ENCODE peak calls at places on chromosomes 2 and 18, in eight cellular contexts. V is A549, P is endothelial cell, Z is hepatocyte, B is PC-9, T is fibroblast of mammary gland, K is astrocyte of the cerebellum, Q is cardiac fibroblast. S is an unnamed sample.

GRCh38 chr18:46051731-46052461 is 20.2 kb downstream of the PSTPIP2 start:
- DNase-seq in B (peak; percentile 69), K (no peak), P (no peak), Z (peak; percentile 78), T (peak; percentile 57), V (no peak), Q (peak; percentile 97), S (no peak)

GRCh38 chr2:74100254-74101216 is 47.2 kb downstream of the BOLA3 start:
- DNase-seq in Z (no peak), V (no peak), K (no peak), P (no peak), Q (no peak), B (no peak), T (no peak), S (no peak)

GRCh38 chr2:127593228-127594115 is 52.5 kb upstream of the GPR17 start:
- DNase-seq in K (no peak), Q (no peak), P (no peak), Z (no peak), V (no peak), B (no peak), T (no peak), S (no peak)

GRCh38 chr2:25650249-25650648 is 23.1 kb downstream of the DTNB start:
- DNase-seq in B (no peak), V (no peak), Z (no peak), P (no peak), K (no peak), Q (no peak), T (no peak), S (no peak)

GRCh38 chr2:216319771-216320170 is 52.5 kb downstream of the MARCHF4 start:
- DNase-seq in B (no peak), Z (no peak), K (no peak), V (no peak), P (no peak), T (no peak), Q (peak; percentile 59), S (no peak)

GRCh38 chr2:8268172-8268783 is 413.6 kb upstream of the ID2 start:
- DNase-seq in K (no peak), V (no peak), Z (no peak), T (peak; percentile 65), P (no peak), B (no peak), Q (peak; percentile 12), S (no peak)

GRCh38 chr2:108987111-108987510 is 1.9 kb downstream of the EDAR start:
- DNase-seq in B (no peak), Z (no peak), K (no peak), T (no peak), Q (no peak), V (no peak), P (no peak), S (peak; percentile 57)

GRCh38 chr2:232466221-232466620 is 10.3 kb downstream of the ALPI start:
- DNase-seq in Q (no peak), P (no peak), T (no peak), B (no peak), K (no peak), V (no peak), Z (no peak), S (no peak)

GRCh38 chr2:36406296-36406695 is 50.7 kb downstream of the CRIM1 start:
- DNase-seq in V (no peak), T (no peak), Q (no peak), Z (no peak), K (no peak), B (no peak), P (no peak), S (no peak)

GRCh38 chr2:29130295-29130694 is 15.1 kb downstream of the CLIP4 start:
- DNase-seq in B (peak; percentile 88), Z (peak; percentile 45), K (no peak), V (peak; percentile 41), Q (peak; percentile 89), T (peak; percentile 85), P (no peak), S (peak; percentile 55)

GRCh38 chr2:218292700-218293014 is 354 bp upstream of the TMBIM1 start:
- DNase-seq in P (no peak), T (no peak), Q (no peak), Z (no peak), K (no peak), B (no peak), V (no peak), S (no peak)

GRCh38 chr2:106034325-106034724 is 159.8 kb downstream of the UXS1 start:
- DNase-seq in T (no peak), V (no peak), K (no peak), B (no peak), Z (no peak), P (no peak), Q (no peak), S (no peak)

GRCh38 chr2:7646661-7647060 is 729.4 kb downstream of the RNF144A start:
- DNase-seq in P (no peak), B (no peak), K (no peak), T (no peak), V (no peak), Z (no peak), Q (no peak), S (no peak)

GRCh38 chr2:110858993-110859770 is 126.8 kb downstream of the ACOXL start:
- DNase-seq in Z (no peak), Q (no peak), T (no peak), V (no peak), K (no peak), P (no peak), B (no peak), S (peak; percentile 37)

GRCh38 chr18:8478166-8478967 is 130.9 kb upstream of the RAB12 start:
- DNase-seq in B (no peak), P (peak; percentile 88), K (no peak), Q (peak; percentile 62), V (peak; percentile 67), Z (peak; percentile 79), T (peak; percentile 44), S (peak; percentile 68)

GRCh38 chr2:25454824-25455611 is 113.3 kb upstream of the DNMT3A start:
- DNase-seq in B (no peak), T (no peak), Q (no peak), K (no peak), V (no peak), Z (peak; percentile 13), P (no peak), S (no peak)

GRCh38 chr2:210000464-210001324 is 1.7 kb upstream of the RPE start:
- DNase-seq in Q (no peak), Z (no peak), K (no peak), P (no peak), V (no peak), T (no peak), B (no peak), S (no peak)

GRCh38 chr2:130351495-130352125 is 4.2 kb upstream of the PTPN18 start:
- DNase-seq in K (no peak), V (no peak), T (no peak), Z (no peak), B (no peak), Q (no peak), P (no peak), S (no peak)

DNA sequence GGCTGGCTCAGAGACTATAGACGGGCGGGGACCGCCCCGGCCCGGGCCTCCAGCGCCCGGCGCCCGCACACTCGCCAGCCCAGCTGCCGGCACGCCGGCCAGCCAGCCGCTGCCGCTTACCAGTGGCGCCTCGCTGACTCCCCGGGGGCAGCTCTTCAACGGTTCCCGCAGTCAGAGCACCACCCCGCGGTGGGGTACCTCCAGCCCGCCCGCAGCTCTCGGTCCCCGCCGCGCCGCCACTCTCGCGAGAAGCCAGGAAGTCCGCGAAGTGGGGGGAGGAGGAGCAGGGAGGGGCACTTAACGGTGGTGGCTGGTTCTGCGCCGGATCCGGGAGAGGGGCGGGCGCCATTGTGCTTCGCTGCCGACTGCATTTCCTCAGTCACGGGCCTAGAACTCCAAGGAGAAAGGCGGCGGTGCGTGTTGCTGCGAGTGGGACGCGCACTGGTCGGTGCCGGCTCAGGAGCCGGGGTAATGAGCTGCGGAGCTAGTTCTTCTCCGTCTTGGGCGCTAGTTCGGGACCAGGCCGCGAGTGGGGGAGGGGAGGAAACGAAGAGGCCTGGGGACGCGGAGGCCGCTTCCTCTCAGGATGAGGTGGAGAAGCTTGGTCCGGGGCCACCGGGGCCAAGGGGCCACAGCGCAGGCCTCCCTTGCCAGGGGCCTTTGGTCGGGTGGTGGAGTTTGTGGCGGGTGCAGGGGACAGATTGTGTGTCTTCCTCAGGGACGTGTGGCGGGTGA is at the start of gene MARCHF7:
- DNase-seq in Q (peak; percentile 97), Z (peak; percentile 97), V (peak; percentile 89), K (peak; percentile 84), T (peak; percentile 92), P (peak; percentile 99), B (peak; percentile 79), S (peak; percentile 97)
- TF ChIP-seq CTCF in Q (peak; percentile 53), Z (peak; percentile 74), V (peak; percentile 76), K (peak; percentile 18), T (peak; percentile 31), P (no peak), B (peak; percentile 32), S (peak; percentile 21)

DNA sequence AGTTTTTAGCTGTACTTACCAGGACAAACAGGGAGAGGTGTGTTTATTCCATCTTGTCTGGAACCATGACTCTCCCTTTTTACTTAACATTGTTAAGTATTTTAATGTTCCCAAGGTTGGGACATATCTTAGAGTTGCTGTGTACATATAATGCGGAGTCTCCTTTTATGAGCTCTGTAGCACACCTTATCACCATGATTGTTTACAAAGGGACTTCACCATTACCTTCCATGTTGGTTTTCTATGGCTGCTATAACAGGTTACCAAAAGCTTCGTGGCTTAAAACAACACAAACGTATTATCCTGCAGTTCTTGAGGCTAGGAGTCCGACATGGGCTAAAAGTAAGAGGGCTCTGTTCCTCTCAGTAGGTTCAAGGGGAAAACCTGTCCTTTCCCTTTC is 164.3 kb downstream of the GALNT1 start:
- DNase-seq in K (no peak), Q (no peak), T (no peak), V (no peak), P (no peak), B (no peak), Z (no peak), S (no peak)
- TF ChIP-seq CTCF in K (no peak), Q (no peak), T (no peak), V (no peak), P (no peak), B (no peak), Z (no peak), S (no peak)

GRCh38 chr2:3738454-3738853 is 35.1 kb downstream of the DCDC2C start:
- DNase-seq in Z (peak; percentile 59), Q (peak; percentile 41), K (no peak), T (peak; percentile 44), P (peak; percentile 45), V (peak; percentile 75), B (peak; percentile 39), S (peak; percentile 46)
- TF ChIP-seq CTCF in Z (peak; percentile 39), Q (peak; percentile 23), K (peak; percentile 34), T (peak; percentile 50), P (no peak), V (peak; percentile 54), B (peak; percentile 53), S (peak; percentile 25)

GRCh38 chr18:77899972-77900754 is 650.5 kb downstream of the GALR1 start:
- DNase-seq in T (peak; percentile 19), B (no peak), Z (peak; percentile 84), K (no peak), P (no peak), V (peak; percentile 21), Q (peak; percentile 13), S (peak; percentile 67)
- TF ChIP-seq CTCF in T (peak; percentile 44), B (peak; percentile 48), Z (peak; percentile 66), K (peak; percentile 74), P (no peak), V (peak; percentile 92), Q (peak; percentile 54), S (peak; percentile 60)

GRCh38 chr2:22904126-22904684 is 480.8 kb upstream of the KLHL29 start:
- DNase-seq in Q (no peak), Z (peak; percentile 62), P (peak; percentile 59), T (peak; percentile 1), V (peak; percentile 19), B (no peak), K (no peak), S (peak; percentile 40)
- TF ChIP-seq CTCF in Q (no peak), Z (peak; percentile 56), P (peak; percentile 79), T (peak; percentile 24), V (peak; percentile 46), B (peak; percentile 65), K (peak; percentile 24), S (peak; percentile 48)